ENCODE peak calls at places on chromosomes 4 and X, in eight cellular contexts. C, U, E, R, L, I, A and Q are unnamed samples.

GRCh38 chrX:68432648-68433047 is 647 bp downstream of the OPHN1 start:
- DNase-seq in I (no peak), A (peak), R (no peak), L (no peak), C (no peak), U (peak), E (no peak), Q (no peak)

GRCh38 chrX:19579485-19579884 is 64.2 kb upstream of the MAP3K15 start:
- DNase-seq in R (no peak), E (no peak), C (no peak), U (no peak), I (no peak), A (peak), L (no peak), Q (no peak)

GRCh38 chrX:11474576-11474975 is 181.4 kb downstream of the AMELX start:
- DNase-seq in R (no peak), U (no peak), C (no peak), L (no peak), E (no peak), A (no peak), I (no peak), Q (no peak)

GRCh38 chr4:37279121-37279520 is 34.6 kb downstream of the NWD2 start:
- DNase-seq in U (no peak), E (no peak), A (no peak), C (no peak), L (no peak), I (no peak), R (no peak), Q (no peak)

GRCh38 chr4:1598641-1599481 is 85.3 kb downstream of the FAM53A start:
- DNase-seq in U (no peak), E (no peak), C (no peak), L (no peak), I (peak), R (no peak), A (no peak), Q (no peak)

GRCh38 chr4:7632341-7632740 is 197.6 kb upstream of the PSAPL1 start:
- DNase-seq in E (no peak), R (no peak), C (no peak), U (no peak), I (no peak), L (no peak), A (no peak), Q (no peak)

GRCh38 chr4:182206916-182207315 is 36.3 kb upstream of the TENM3 start:
- DNase-seq in C (no peak), A (no peak), E (no peak), L (no peak), R (no peak), U (no peak), I (no peak), Q (no peak)

GRCh38 chr4:26248647-26249046 is 72.2 kb upstream of the RBPJ start:
- DNase-seq in U (no peak), C (no peak), R (no peak), A (peak), E (no peak), L (no peak), I (no peak), Q (no peak)

GRCh38 chrX:48745222-48745621 is 16.3 kb upstream of the GLOD5 start:
- DNase-seq in C (no peak), E (no peak), U (no peak), I (no peak), R (no peak), L (no peak), A (no peak), Q (no peak)

GRCh38 chr4:155676430-155676825 is 9.8 kb downstream of the GUCY1A1 start:
- DNase-seq in U (no peak), A (peak), I (no peak), E (no peak), L (no peak), R (no peak), C (no peak), Q (no peak)

GRCh38 chr4:5366421-5366820 is 315.1 kb downstream of the STK32B start:
- DNase-seq in A (peak), I (no peak), E (no peak), L (no peak), U (no peak), R (no peak), C (no peak), Q (no peak)

GRCh38 chr4:169062861-169063197 is 52.8 kb upstream of the CBR4 start:
- DNase-seq in U (no peak), E (no peak), R (no peak), A (no peak), I (no peak), C (no peak), L (no peak), Q (no peak)

GRCh38 chrX:30275498-30275897 is 28.6 kb downstream of the MAGEB1 start:
- DNase-seq in E (no peak), I (no peak), R (no peak), A (peak), C (no peak), U (no peak), L (no peak), Q (no peak)

GRCh38 chrX:131752493-131753198 is 208.8 kb downstream of the OR13H1 start:
- DNase-seq in L (no peak), A (no peak), R (no peak), U (no peak), C (no peak), I (peak), E (no peak), Q (no peak)

GRCh38 chr4:169238445-169238844 is 32.3 kb downstream of the SH3RF1 start:
- DNase-seq in A (no peak), I (no peak), L (no peak), C (no peak), E (no peak), U (no peak), R (no peak), Q (no peak)